ENCODE peak calls at places on chromosomes 11 and 22, in five cellular contexts. D, X, F, S and R are unnamed samples.

GRCh38 chr11:9565822-9566560 is 7.5 kb upstream of the WEE1 start:
- DNase-seq in D (peak), X (peak), F (no peak), S (peak), R (peak)

GRCh38 chr11:32448232-32448631 is 12.9 kb upstream of the WT1 start:
- DNase-seq in D (peak), X (no peak), F (no peak), S (no peak), R (no peak)

GRCh38 chr22:22745225-22746060 is 101.0 kb downstream of the GGTLC2 start:
- DNase-seq in D (peak), X (no peak), F (peak), S (no peak), R (no peak)

GRCh38 chr22:28426346-28427132 is 253.1 kb downstream of the TTC28 start:
- DNase-seq in D (no peak), X (no peak), F (no peak), S (no peak), R (no peak)

GRCh38 chr11:126284829-126285228 is 1.9 kb downstream of the TIRAP start:
- DNase-seq in D (peak), X (peak), F (peak), S (peak), R (peak)

GRCh38 chr11:1158681-1159525 is 1.1 kb downstream of the MUC5AC start:
- DNase-seq in D (no peak), X (no peak), F (no peak), S (no peak), R (no peak)

GRCh38 chr11:24457985-24458384 is 38.9 kb upstream of the LUZP2 start:
- DNase-seq in D (no peak), X (no peak), F (no peak), S (no peak), R (no peak)

GRCh38 chr22:42262964-42263363 is 7.5 kb downstream of the TCF20 start:
- DNase-seq in D (no peak), X (no peak), F (no peak), S (no peak), R (no peak)

GRCh38 chr22:30159561-30160353 is 79.5 kb downstream of the HORMAD2 start:
- DNase-seq in D (peak), X (peak), F (no peak), S (peak), R (no peak)

GRCh38 chr22:32205974-32206773 is 1.3 kb upstream of the RFPL2 start:
- DNase-seq in D (no peak), X (no peak), F (no peak), S (no peak), R (no peak)

GRCh38 chr22:32204856-32205722 is at the start of gene RFPL2:
- DNase-seq in D (no peak), X (no peak), F (no peak), S (peak), R (no peak)

GRCh38 chr22:32208681-32209080 is 3.8 kb upstream of the RFPL2 start:
- DNase-seq in D (no peak), X (no peak), F (no peak), S (no peak), R (no peak)

GRCh38 chr22:32207971-32208480 is 3.2 kb upstream of the RFPL2 start:
- DNase-seq in D (no peak), X (no peak), F (no peak), S (no peak), R (no peak)

GRCh38 chr22:32206774-32207758 is 2.2 kb upstream of the RFPL2 start:
- DNase-seq in D (peak), X (no peak), F (peak), S (peak), R (no peak)
- TF ChIP-seq CTCF in D (peak), X (peak), F (peak), S (peak), R (no peak)

GRCh38 chr11:118882489-118882888 is 1.2 kb upstream of the CXCR5 start:
- DNase-seq in D (no peak), X (no peak), F (no peak), S (no peak), R (no peak)

GRCh38 chr11:118885319-118885718 is 1.6 kb downstream of the CXCR5 start:
- DNase-seq in D (no peak), X (no peak), F (no peak), S (no peak), R (no peak)

GRCh38 chr11:118883004-118883367 is 706 bp upstream of the CXCR5 start:
- DNase-seq in D (no peak), X (no peak), F (no peak), S (no peak), R (no peak)

GRCh38 chr11:118884613-118885274 is 1.1 kb downstream of the CXCR5 start:
- DNase-seq in D (no peak), X (no peak), F (no peak), S (no peak), R (no peak)

GRCh38 chr11:118883368-118884071 is at the start of gene CXCR5:
- DNase-seq in D (no peak), X (no peak), F (peak), S (peak), R (no peak)
- TF ChIP-seq CTCF in D (no peak), X (no peak), F (no peak), S (no peak), R (no peak)

GRCh38 chr11:86360775-86361395 is 13.8 kb upstream of the CCDC81 start:
- DNase-seq in D (peak), X (no peak), F (no peak), S (peak), R (no peak)
- TF ChIP-seq CTCF in D (peak), X (no peak), F (no peak), S (peak), R (no peak)

GRCh38 chr11:76698321-76699043 is 27.9 kb upstream of the LRRC32 start:
- DNase-seq in D (no peak), X (no peak), F (no peak), S (no peak), R (no peak)
- TF ChIP-seq CTCF in D (peak), X (no peak), F (no peak), S (peak), R (no peak)

GRCh38 chr11:26976389-26976788 is 17.5 kb upstream of the FIBIN start:
- DNase-seq in D (peak), X (no peak), F (no peak), S (peak), R (no peak)

GRCh38 chr11:26971961-26972360 is 22.0 kb upstream of the FIBIN start:
- DNase-seq in D (peak), X (no peak), F (no peak), S (no peak), R (no peak)

GRCh38 chr11:26974068-26974790 is 19.7 kb upstream of the FIBIN start:
- DNase-seq in D (peak), X (no peak), F (no peak), S (peak), R (no peak)
- TF ChIP-seq CTCF in D (no peak), X (no peak), F (no peak), S (no peak), R (no peak)

GRCh38 chr11:8087185-8087584 is 6.2 kb downstream of the TUB start:
- DNase-seq in D (no peak), X (no peak), F (no peak), S (no peak), R (no peak)
- TF ChIP-seq CTCF in D (peak), X (no peak), F (no peak), S (peak), R (no peak)